ENCODE peak calls at places on chromosomes 13 and 19, in four cellular contexts. U, Z, Q and K are unnamed samples.

GRCh38 chr19:15419413-15420025 is 731 bp upstream of the AKAP8L start:
- DNase-seq in Q (no peak), U (no peak), Z (peak; percentile 18), K (peak; percentile 72)

GRCh38 chr13:107365466-107366215 is 797.7 kb upstream of the ARGLU1 start:
- DNase-seq in U (no peak), Q (no peak), Z (no peak), K (no peak)

GRCh38 chr13:30978981-30979956 is 46.8 kb downstream of the TEX26 start:
- DNase-seq in Z (peak; percentile 52), Q (no peak), U (peak; percentile 31), K (peak; percentile 55)

GRCh38 chr19:30662211-30662861 is 290.2 kb downstream of the ZNF536 start:
- DNase-seq in Z (no peak), Q (no peak), U (no peak), K (peak; percentile 49)

GRCh38 chr19:46393456-46394397 is 19.6 kb downstream of the CCDC8 start:
- DNase-seq in U (no peak), Z (no peak), Q (no peak), K (no peak)

GRCh38 chr13:30932481-30933333 is at the start of gene TEX26:
- DNase-seq in U (no peak), Q (no peak), Z (no peak), K (no peak)

GRCh38 chr19:43651758-43652545 is 12.3 kb upstream of the CADM4 start:
- DNase-seq in Q (peak; percentile 62), Z (peak; percentile 89), U (peak; percentile 84), K (peak; percentile 72)

GRCh38 chr19:56601375-56601774 is 6.3 kb downstream of the ZNF71 start:
- DNase-seq in Z (no peak), Q (no peak), U (no peak), K (no peak)

GRCh38 chr13:25654332-25654731 is 282.6 kb downstream of the ATP8A2 start:
- DNase-seq in Q (no peak), U (no peak), Z (no peak), K (no peak)

GRCh38 chr13:21966014-21966413 is 295.1 kb downstream of the FGF9 start:
- DNase-seq in U (no peak), Q (no peak), Z (no peak), K (no peak)

GRCh38 chr13:65854431-65854830 is 1375.7 kb downstream of the PCDH9 start:
- DNase-seq in Z (no peak), U (no peak), Q (no peak), K (no peak)

GRCh38 chr13:33931397-33931987 is 113.5 kb downstream of the RFC3 start:
- DNase-seq in U (peak; percentile 52), Q (no peak), Z (peak; percentile 48), K (no peak)

DNA sequence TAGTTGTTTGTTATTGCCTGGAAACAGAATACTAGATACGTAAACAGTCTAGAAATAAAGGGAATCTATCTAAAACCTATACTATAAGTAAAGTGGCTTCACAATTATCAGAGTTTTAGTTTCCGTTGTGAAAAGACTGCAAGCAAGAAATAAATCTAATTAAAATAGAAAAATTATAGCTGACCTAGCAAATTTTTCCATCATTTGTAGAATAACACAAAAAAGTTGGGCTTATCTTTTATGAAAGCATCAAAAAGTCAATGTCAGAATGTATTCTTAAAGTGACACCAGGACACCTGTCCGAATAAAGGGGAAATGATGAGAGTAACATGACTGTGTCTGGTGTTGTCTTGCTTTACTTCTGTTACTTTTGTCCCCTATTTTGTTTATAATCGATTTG is 1248.9 kb upstream of the MIR17HG start:
- DNase-seq in Z (no peak), Q (no peak), U (no peak), K (no peak)
- H3K4me1 ChIP-seq in Z (no peaks in the 10 kb centered on the region), Q (no peaks in the 10 kb centered on the region), U (no peaks in the 10 kb centered on the region), K (no peaks in the 10 kb centered on the region)

DNA sequence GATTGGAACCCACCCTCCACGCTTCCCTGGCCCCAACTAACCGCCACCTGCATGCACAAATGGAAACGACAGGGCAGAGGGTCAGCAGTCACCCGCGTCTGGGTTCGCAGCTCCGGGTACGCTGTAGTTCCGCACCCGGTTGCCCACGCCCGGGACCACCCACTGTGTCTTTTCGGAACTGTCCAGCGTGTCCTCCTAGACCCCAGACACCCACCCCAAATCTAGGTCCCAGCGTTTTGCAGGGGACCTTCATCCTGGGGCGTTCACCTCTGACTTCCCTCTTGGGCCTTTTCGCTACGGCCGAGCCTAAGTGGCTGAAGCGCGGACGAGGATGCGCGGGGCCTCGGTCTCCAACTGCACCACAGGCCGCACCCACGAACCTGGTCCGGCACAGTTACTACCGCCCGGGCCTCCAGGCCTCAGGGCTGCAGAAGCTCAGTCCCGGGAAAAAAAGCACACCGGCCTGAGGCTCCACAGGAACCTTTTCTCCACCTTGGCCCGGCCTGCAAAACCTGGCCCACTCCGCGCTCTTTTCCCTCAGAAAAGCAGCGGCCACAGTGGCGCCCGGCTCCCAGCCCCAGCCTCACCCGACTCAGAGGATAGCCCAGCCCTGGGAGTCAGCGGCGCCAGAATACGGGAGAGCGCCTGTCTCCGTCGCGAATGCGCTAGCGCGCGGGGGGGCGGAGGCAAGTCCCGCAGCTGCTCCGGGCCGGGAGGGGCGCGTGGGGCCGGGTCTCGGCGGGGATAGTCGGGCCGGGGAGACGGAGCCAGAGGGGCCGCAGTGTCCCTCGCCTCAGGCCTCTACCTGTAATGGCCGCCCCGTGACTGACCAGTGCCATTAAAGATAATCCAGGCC is at the start of gene ZFP30:
- DNase-seq in Z (peak; percentile 93), Q (peak; percentile 90), U (peak; percentile 94), K (peak; percentile 92)
- TF ChIP-seq POLR2A in Z (peak; percentile 77), Q (peak; percentile 46), U (peak; percentile 55), K (peak; percentile 13)

GRCh38 chr13:41291246-41291645 is 19.8 kb upstream of the NAA16 start:
- DNase-seq in U (no peak), Q (no peak), Z (no peak), K (no peak)
- H3K4me1 ChIP-seq in U (peaks cover 16% of the 10 kb centered on the region), Q (no peaks in the 10 kb centered on the region), Z (no peaks in the 10 kb centered on the region), K (no peaks in the 10 kb centered on the region)

GRCh38 chr19:17726914-17727773 is 7.9 kb downstream of the MAP1S start:
- DNase-seq in Q (no peak), Z (no peak), U (no peak), K (no peak)
- TF ChIP-seq POLR2A in Q (no peak), Z (no peak), U (no peak), K (no peak)

DNA sequence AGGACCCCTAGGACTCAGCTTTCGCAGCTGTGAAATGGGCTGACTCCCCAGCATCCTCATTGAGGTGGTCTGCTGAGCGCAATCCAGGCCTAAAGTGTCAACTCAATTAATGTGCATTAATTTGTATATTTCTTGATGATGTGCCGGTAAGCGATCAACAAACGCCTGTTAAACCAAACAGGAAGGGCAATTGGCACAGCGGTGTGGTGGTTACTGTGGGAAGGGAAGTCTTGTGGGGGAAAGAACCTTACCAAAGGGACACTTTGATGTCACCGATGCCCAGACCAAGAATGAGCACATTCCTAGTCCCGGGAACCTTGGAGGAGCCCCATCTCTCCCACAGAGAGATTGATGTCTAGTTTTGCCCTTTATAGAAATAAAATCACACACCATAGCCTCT is 1.6 kb downstream of the JAK3 start:
- DNase-seq in Z (no peak), U (no peak), Q (no peak), K (no peak)
- H3K4me1 ChIP-seq in Z (peaks cover 41% of the 10 kb centered on the region), U (peaks cover 6% of the 10 kb centered on the region), Q (peaks cover 12% of the 10 kb centered on the region), K (peaks cover 4% of the 10 kb centered on the region)

GRCh38 chr13:24184265-24184841 is 23.8 kb downstream of the SPATA13 start:
- DNase-seq in Q (no peak), Z (no peak), U (no peak), K (no peak)

GRCh38 chr13:24182703-24183081 is 22.2 kb downstream of the SPATA13 start:
- DNase-seq in Q (no peak), Z (no peak), U (no peak), K (no peak)

GRCh38 chr13:24184855-24185254 is 24.3 kb downstream of the SPATA13 start:
- DNase-seq in U (no peak), Q (no peak), Z (no peak), K (no peak)

GRCh38 chr13:24181991-24182702 is 21.6 kb downstream of the SPATA13 start:
- DNase-seq in U (no peak), Z (no peak), Q (no peak), K (no peak)

DNA sequence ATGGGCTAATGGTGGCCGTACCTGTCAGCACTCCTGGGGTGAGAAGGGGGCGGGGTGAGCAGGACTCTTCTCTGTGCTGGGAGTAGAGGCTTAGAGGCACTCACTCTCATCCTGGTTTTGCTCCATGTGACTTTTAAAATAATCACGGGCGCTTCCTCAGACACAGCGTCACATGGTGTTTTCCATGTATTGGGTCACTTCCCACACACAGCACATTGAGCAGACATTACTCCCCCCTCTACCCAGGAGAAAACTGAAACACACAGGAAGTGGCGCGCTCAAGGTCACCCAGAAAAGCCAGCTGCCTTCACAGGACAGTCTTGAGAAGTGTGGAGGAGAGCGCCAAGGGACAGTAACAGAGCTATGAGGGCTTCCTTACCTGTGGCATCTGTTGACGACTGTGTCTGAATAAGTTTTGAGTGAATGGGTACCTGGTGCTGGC is 23.2 kb downstream of the SPATA13 start:
- DNase-seq in Z (no peak), Q (peak; percentile 64), U (no peak), K (peak; percentile 41)
- TF ChIP-seq POLR2A in Z (no peak), Q (no peak), U (no peak), K (no peak)

GRCh38 chr19:38059897-38060296 is 152.9 kb downstream of the SIPA1L3 start:
- DNase-seq in Q (no peak), Z (no peak), U (no peak), K (no peak)

GRCh38 chr19:38055040-38055439 is 148.0 kb downstream of the SIPA1L3 start:
- DNase-seq in Q (no peak), U (no peak), Z (no peak), K (no peak)

GRCh38 chr19:38057954-38058690 is 151.1 kb downstream of the SIPA1L3 start:
- DNase-seq in Q (no peak), U (peak; percentile 60), Z (no peak), K (no peak)

GRCh38 chr19:38055655-38056521 is 148.9 kb downstream of the SIPA1L3 start:
- DNase-seq in U (no peak), Q (no peak), Z (no peak), K (no peak)

DNA sequence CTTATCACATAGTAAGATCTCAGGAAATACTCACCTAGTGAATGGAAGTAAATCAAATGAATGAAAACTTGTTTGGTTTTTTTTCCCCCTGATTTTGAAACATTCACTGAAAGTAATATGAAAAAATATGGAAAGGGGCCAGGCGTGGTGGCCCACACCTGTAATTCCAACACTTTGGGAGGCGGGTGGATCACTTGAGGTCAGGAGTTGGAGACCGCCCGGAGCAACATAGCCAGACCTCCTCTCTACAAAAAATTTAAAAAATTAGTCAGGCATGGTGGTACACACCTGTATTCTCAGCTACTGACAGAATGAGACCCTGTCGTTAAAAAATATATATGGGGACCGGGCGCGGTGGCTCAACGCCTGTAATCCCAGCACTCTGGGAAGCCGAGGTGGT is 149.6 kb downstream of the SIPA1L3 start:
- DNase-seq in U (no peak), Q (no peak), Z (no peak), K (no peak)
- H3K4me1 ChIP-seq in U (peaks cover 30% of the 10 kb centered on the region), Q (no peaks in the 10 kb centered on the region), Z (peaks cover 3% of the 10 kb centered on the region), K (no peaks in the 10 kb centered on the region)

GRCh38 chr19:1646149-1646930 is 6.1 kb downstream of the TCF3 start:
- DNase-seq in Q (no peak), U (no peak), Z (peak; percentile 21), K (no peak)
- TF ChIP-seq POLR2A in Q (no peak), U (no peak), Z (no peak), K (no peak)